ENCODE peak calls at places on chromosomes 2 and 18, in five cellular contexts. One of them, this sample, is unnamed.

GRCh38 chr18:55189972-55190371 is 230.7 kb upstream of the CCDC68 start:
- DNase-seq in HEK293T: no peak
- DNase-seq in GM12878: no peak
- DNase-seq in H1: no peak
- DNase-seq in HepG2: no peak
- DNase-seq in this sample: peak; percentile 9

GRCh38 chr2:181742908-181743722 is 62.8 kb upstream of the NEUROD1 start:
- DNase-seq in HEK293T: peak; percentile 39
- DNase-seq in GM12878: peak; percentile 17
- DNase-seq in H1: no peak
- DNase-seq in HepG2: peak; percentile 66
- DNase-seq in this sample: no peak

GRCh38 chr2:159564081-159564480 is 52.3 kb downstream of the BAZ2B start:
- DNase-seq in HEK293T: no peak
- DNase-seq in GM12878: no peak
- DNase-seq in H1: no peak
- DNase-seq in HepG2: no peak
- DNase-seq in this sample: no peak

GRCh38 chr2:53939656-53940055 is 31.1 kb downstream of the PSME4 start:
- DNase-seq in HEK293T: no peak
- DNase-seq in GM12878: no peak
- DNase-seq in H1: no peak
- DNase-seq in HepG2: no peak
- DNase-seq in this sample: no peak

GRCh38 chr2:223865124-223865523 is 27.7 kb upstream of the AP1S3 start:
- DNase-seq in HEK293T: no peak
- DNase-seq in GM12878: no peak
- DNase-seq in H1: no peak
- DNase-seq in HepG2: no peak
- DNase-seq in this sample: no peak

GRCh38 chr2:230873670-230874401 is 9.1 kb downstream of the ITM2C start:
- DNase-seq in HEK293T: no peak
- DNase-seq in GM12878: peak; percentile 74
- DNase-seq in H1: no peak
- DNase-seq in HepG2: no peak
- DNase-seq in this sample: no peak

GRCh38 chr18:10927980-10928605 is 221.3 kb downstream of the PIEZO2 start:
- DNase-seq in HEK293T: no peak
- DNase-seq in GM12878: peak; percentile 72
- DNase-seq in H1: no peak
- DNase-seq in HepG2: no peak
- DNase-seq in this sample: no peak

GRCh38 chr2:36773947-36774346 is 77.4 kb downstream of the VIT start:
- DNase-seq in HEK293T: no peak
- DNase-seq in GM12878: no peak
- DNase-seq in H1: no peak
- DNase-seq in HepG2: no peak
- DNase-seq in this sample: no peak

GRCh38 chr2:220240640-220241039 is 613.2 kb downstream of the SLC4A3 start:
- DNase-seq in HEK293T: no peak
- DNase-seq in GM12878: no peak
- DNase-seq in H1: no peak
- DNase-seq in HepG2: no peak
- DNase-seq in this sample: no peak

GRCh38 chr2:169363570-169364150 is 1.3 kb upstream of the LRP2 start:
- DNase-seq in HEK293T: peak; percentile 34
- DNase-seq in GM12878: no peak
- DNase-seq in H1: no peak
- DNase-seq in HepG2: no peak
- DNase-seq in this sample: no peak

GRCh38 chr2:6054394-6054732 is 362.2 kb downstream of the SOX11 start:
- DNase-seq in HEK293T: no peak
- DNase-seq in GM12878: no peak
- DNase-seq in H1: no peak
- DNase-seq in HepG2: no peak
- DNase-seq in this sample: no peak

GRCh38 chr2:163157891-163158511 is 319.4 kb upstream of the KCNH7 start:
- DNase-seq in HEK293T: no peak
- DNase-seq in GM12878: no peak
- DNase-seq in H1: no peak
- DNase-seq in HepG2: no peak
- DNase-seq in this sample: no peak

GRCh38 chr18:79817607-79817998 is 19.9 kb downstream of the KCNG2 start:
- DNase-seq in HEK293T: no peak
- DNase-seq in GM12878: no peak
- DNase-seq in H1: no peak
- DNase-seq in HepG2: no peak
- DNase-seq in this sample: no peak

GRCh38 chr18:79815657-79816056 is 17.9 kb downstream of the KCNG2 start:
- DNase-seq in HEK293T: no peak
- DNase-seq in GM12878: no peak
- DNase-seq in H1: no peak
- DNase-seq in HepG2: no peak
- DNase-seq in this sample: no peak

GRCh38 chr18:79816092-79816491 is 18.4 kb downstream of the KCNG2 start:
- DNase-seq in HEK293T: no peak
- DNase-seq in GM12878: no peak
- DNase-seq in H1: no peak
- DNase-seq in HepG2: no peak
- DNase-seq in this sample: no peak

GRCh38 chr18:79818036-79818435 is 20.3 kb downstream of the KCNG2 start:
- DNase-seq in HEK293T: no peak
- DNase-seq in GM12878: no peak
- DNase-seq in H1: no peak
- DNase-seq in HepG2: no peak
- DNase-seq in this sample: no peak

DNA sequence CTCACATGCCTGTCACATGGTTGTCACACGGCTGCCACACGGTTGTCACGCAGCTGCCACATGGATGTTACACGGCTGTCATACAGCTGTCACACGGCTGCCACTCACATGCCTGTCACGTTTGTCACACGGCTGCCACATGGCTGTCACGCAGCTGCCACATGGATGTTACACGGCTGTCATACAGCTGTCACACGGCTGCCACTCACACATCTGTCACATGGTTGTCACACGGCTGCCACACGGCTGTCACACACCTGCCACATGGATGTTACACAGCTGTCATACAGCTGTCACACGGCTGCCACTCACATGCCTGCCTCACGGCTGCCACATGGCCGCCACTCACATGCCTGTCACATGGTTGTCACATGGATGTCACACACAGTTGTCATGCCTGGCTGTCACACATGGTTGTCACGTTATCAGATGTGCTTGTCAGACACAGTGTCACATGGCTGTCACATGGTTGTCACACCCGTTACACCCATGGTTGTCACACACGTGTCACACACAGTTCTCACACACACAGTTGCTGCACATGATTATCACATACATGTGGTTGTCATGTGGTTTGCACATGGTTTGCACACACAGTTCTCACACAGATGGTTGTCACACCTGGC is 19.4 kb downstream of the KCNG2 start:
- DNase-seq in HEK293T: no peak
- DNase-seq in GM12878: no peak
- DNase-seq in H1: no peak
- DNase-seq in HepG2: no peak
- DNase-seq in this sample: no peak
- TF ChIP-seq SUZ12 in HEK293T: no peak
- TF ChIP-seq SUZ12 in GM12878: no peak
- TF ChIP-seq SUZ12 in H1: no peak
- TF ChIP-seq SUZ12 in HepG2: no peak
- TF ChIP-seq SUZ12 in this sample: no peak

GRCh38 chr2:73714091-73714490 is 23.1 kb downstream of the TPRKB start:
- DNase-seq in HEK293T: no peak
- DNase-seq in GM12878: no peak
- DNase-seq in H1: no peak
- DNase-seq in HepG2: no peak
- DNase-seq in this sample: no peak

GRCh38 chr2:73716518-73717250 is 20.5 kb downstream of the TPRKB start:
- DNase-seq in HEK293T: no peak
- DNase-seq in GM12878: no peak
- DNase-seq in H1: no peak
- DNase-seq in HepG2: peak; percentile 73
- DNase-seq in this sample: no peak

GRCh38 chr2:73718851-73719621 is 18.1 kb downstream of the TPRKB start:
- DNase-seq in HEK293T: no peak
- DNase-seq in GM12878: no peak
- DNase-seq in H1: no peak
- DNase-seq in HepG2: no peak
- DNase-seq in this sample: no peak

GRCh38 chr2:73717251-73717606 is 19.9 kb downstream of the TPRKB start:
- DNase-seq in HEK293T: no peak
- DNase-seq in GM12878: no peak
- DNase-seq in H1: no peak
- DNase-seq in HepG2: no peak
- DNase-seq in this sample: no peak

GRCh38 chr2:73718421-73718820 is 18.7 kb downstream of the TPRKB start:
- DNase-seq in HEK293T: no peak
- DNase-seq in GM12878: no peak
- DNase-seq in H1: no peak
- DNase-seq in HepG2: no peak
- DNase-seq in this sample: no peak
- TF ChIP-seq SUZ12 in HEK293T: no peak
- TF ChIP-seq SUZ12 in GM12878: no peak
- TF ChIP-seq SUZ12 in H1: no peak
- TF ChIP-seq SUZ12 in HepG2: no peak
- TF ChIP-seq SUZ12 in this sample: no peak

DNA sequence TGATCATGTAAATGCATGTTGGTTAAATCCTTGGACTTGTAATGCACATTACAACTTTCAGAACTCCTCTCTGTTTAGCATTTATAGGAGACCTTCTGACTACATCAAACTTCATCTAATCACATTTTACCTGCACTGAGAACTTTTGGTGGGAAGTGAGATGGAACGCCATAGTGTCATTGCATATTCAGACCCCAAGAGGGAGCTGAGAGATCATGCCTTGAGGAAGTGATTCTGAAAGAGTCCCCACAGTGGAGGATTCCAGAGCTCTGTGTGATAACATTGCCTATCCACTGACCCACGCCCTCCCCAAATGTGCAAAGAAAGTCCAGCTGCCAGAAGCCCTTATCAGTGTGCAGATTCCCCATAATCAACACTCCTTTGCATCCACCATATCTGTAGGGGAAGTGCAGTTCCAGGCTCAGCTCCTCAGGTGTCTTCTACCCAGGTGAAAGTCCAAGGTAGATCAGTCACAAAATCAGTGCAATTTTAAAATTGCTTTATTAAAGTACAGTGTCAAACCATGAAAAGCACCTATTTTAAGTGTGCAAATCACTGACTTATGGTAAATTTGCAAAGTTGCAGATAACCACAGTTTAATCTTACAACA is 212.4 kb downstream of the RPIA start:
- DNase-seq in HEK293T: peak; percentile 56
- DNase-seq in GM12878: no peak
- DNase-seq in H1: no peak
- DNase-seq in HepG2: peak; percentile 58
- DNase-seq in this sample: peak; percentile 25
- TF ChIP-seq SUZ12 in HEK293T: no peak
- TF ChIP-seq SUZ12 in GM12878: no peak
- TF ChIP-seq SUZ12 in H1: no peak
- TF ChIP-seq SUZ12 in HepG2: no peak
- TF ChIP-seq SUZ12 in this sample: no peak

GRCh38 chr18:12595571-12596255 is 62.2 kb downstream of the SPIRE1 start:
- DNase-seq in HEK293T: no peak
- DNase-seq in GM12878: no peak
- DNase-seq in H1: no peak
- DNase-seq in HepG2: peak; percentile 97
- DNase-seq in this sample: no peak

GRCh38 chr18:12599966-12600365 is 57.9 kb downstream of the SPIRE1 start:
- DNase-seq in HEK293T: no peak
- DNase-seq in GM12878: no peak
- DNase-seq in H1: no peak
- DNase-seq in HepG2: no peak
- DNase-seq in this sample: no peak

GRCh38 chr18:12597775-12598174 is 60.1 kb downstream of the SPIRE1 start:
- DNase-seq in HEK293T: no peak
- DNase-seq in GM12878: no peak
- DNase-seq in H1: no peak
- DNase-seq in HepG2: peak; percentile 84
- DNase-seq in this sample: no peak

GRCh38 chr18:12599543-12599942 is 58.4 kb downstream of the SPIRE1 start:
- DNase-seq in HEK293T: no peak
- DNase-seq in GM12878: no peak
- DNase-seq in H1: no peak
- DNase-seq in HepG2: no peak
- DNase-seq in this sample: no peak

DNA sequence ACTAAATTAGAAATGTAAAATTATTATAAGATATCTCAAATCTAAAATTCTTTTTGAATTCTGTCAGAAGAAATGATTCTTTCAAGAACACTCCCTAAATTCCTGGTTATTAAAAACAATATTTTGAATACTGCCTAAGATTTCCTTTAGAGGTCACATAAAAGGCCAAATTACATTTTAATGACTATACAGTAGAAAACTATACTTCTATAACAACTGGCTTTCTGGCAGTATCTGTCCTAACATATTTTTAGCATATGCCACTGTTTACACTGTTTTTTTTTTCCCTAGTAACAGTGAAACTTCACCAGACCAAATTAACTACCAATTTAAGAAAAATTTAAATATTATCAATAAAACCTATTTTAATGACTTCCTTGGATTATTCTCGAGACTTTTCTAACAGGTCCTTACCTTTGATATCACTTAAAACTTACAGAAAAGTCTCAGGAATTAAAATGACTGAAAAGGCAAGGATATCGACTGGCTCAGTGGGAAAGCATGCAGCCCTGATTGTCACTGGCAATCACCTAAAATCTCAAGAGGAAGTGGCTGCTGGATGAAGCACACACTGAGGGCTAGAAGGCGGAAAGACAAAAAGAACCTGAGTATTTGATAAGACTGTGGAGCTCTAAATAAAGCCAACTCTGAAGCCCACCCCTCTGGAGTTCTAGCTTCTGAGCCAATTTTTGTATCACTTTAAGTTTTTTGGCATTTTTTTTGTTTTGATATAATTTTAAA is 59.6 kb downstream of the SPIRE1 start:
- DNase-seq in HEK293T: no peak
- DNase-seq in GM12878: no peak
- DNase-seq in H1: no peak
- DNase-seq in HepG2: no peak
- DNase-seq in this sample: no peak
- TF ChIP-seq SUZ12 in HEK293T: no peak
- TF ChIP-seq SUZ12 in GM12878: no peak
- TF ChIP-seq SUZ12 in H1: no peak
- TF ChIP-seq SUZ12 in HepG2: no peak
- TF ChIP-seq SUZ12 in this sample: no peak

This sample was measured in NT2/D1.